ENCODE peak calls at places on chromosome 9, in seven cellular contexts. One of them, this sample, is unnamed.
A peak's percentile ranks its signal among the peaks of the same experiment; 100 is the strongest.

GRCh38 chr9:32180597-32180996 is 203.8 kb upstream of the ACO1 start:
- DNase-seq in fibroblast of the aortic adventitia: no peak
- DNase-seq in AG09309: no peak
- DNase-seq in skeletal muscle cell: no peak
- DNase-seq in GM23338: no peak
- DNase-seq in heart right ventricle: no peak
- DNase-seq in heart left ventricle: no peak
- DNase-seq in this sample: no peak

GRCh38 chr9:93030642-93031628 is 27.6 kb upstream of the SUSD3 start:
- DNase-seq in fibroblast of the aortic adventitia: no peak
- DNase-seq in AG09309: no peak
- DNase-seq in skeletal muscle cell: no peak
- DNase-seq in GM23338: no peak
- DNase-seq in heart right ventricle: no peak
- DNase-seq in heart left ventricle: no peak
- DNase-seq in this sample: no peak

GRCh38 chr9:103319979-103320378 is 324.8 kb downstream of the CYLC2 start:
- DNase-seq in fibroblast of the aortic adventitia: no peak
- DNase-seq in AG09309: no peak
- DNase-seq in skeletal muscle cell: no peak
- DNase-seq in GM23338: no peak
- DNase-seq in heart right ventricle: no peak
- DNase-seq in heart left ventricle: no peak
- DNase-seq in this sample: no peak

GRCh38 chr9:13810510-13810909 is 503.4 kb downstream of the NFIB start:
- DNase-seq in fibroblast of the aortic adventitia: peak; percentile 67
- DNase-seq in AG09309: no peak
- DNase-seq in skeletal muscle cell: peak; percentile 88
- DNase-seq in GM23338: no peak
- DNase-seq in heart right ventricle: no peak
- DNase-seq in heart left ventricle: no peak
- DNase-seq in this sample: no peak

GRCh38 chr9:70668751-70669150 is 254.3 kb upstream of the KLF9 start:
- DNase-seq in fibroblast of the aortic adventitia: peak; percentile 78
- DNase-seq in AG09309: peak; percentile 14
- DNase-seq in skeletal muscle cell: no peak
- DNase-seq in GM23338: no peak
- DNase-seq in heart right ventricle: no peak
- DNase-seq in heart left ventricle: no peak
- DNase-seq in this sample: no peak

GRCh38 chr9:104835163-104835562 is 71.2 kb downstream of the NIPSNAP3B start:
- DNase-seq in fibroblast of the aortic adventitia: no peak
- DNase-seq in AG09309: no peak
- DNase-seq in skeletal muscle cell: no peak
- DNase-seq in GM23338: no peak
- DNase-seq in heart right ventricle: no peak
- DNase-seq in heart left ventricle: no peak
- DNase-seq in this sample: no peak

GRCh38 chr9:95008151-95008771 is 281.8 kb downstream of the AOPEP start:
- DNase-seq in fibroblast of the aortic adventitia: peak; percentile 43
- DNase-seq in AG09309: no peak
- DNase-seq in skeletal muscle cell: no peak
- DNase-seq in GM23338: no peak
- DNase-seq in heart right ventricle: no peak
- DNase-seq in heart left ventricle: no peak
- DNase-seq in this sample: no peak

GRCh38 chr9:12640021-12640587 is 53.1 kb upstream of the TYRP1 start:
- DNase-seq in fibroblast of the aortic adventitia: peak; percentile 71
- DNase-seq in AG09309: peak; percentile 18
- DNase-seq in skeletal muscle cell: peak; percentile 5
- DNase-seq in GM23338: peak; percentile 79
- DNase-seq in heart right ventricle: no peak
- DNase-seq in heart left ventricle: no peak
- DNase-seq in this sample: peak; percentile 3

GRCh38 chr9:105678163-105678562 is 15.9 kb downstream of the TAL2 start:
- DNase-seq in fibroblast of the aortic adventitia: no peak
- DNase-seq in AG09309: no peak
- DNase-seq in skeletal muscle cell: no peak
- DNase-seq in GM23338: no peak
- DNase-seq in heart right ventricle: no peak
- DNase-seq in heart left ventricle: no peak
- DNase-seq in this sample: no peak

GRCh38 chr9:38305616-38306015 is 86.9 kb upstream of the ALDH1B1 start:
- DNase-seq in fibroblast of the aortic adventitia: no peak
- DNase-seq in AG09309: no peak
- DNase-seq in skeletal muscle cell: no peak
- DNase-seq in GM23338: no peak
- DNase-seq in heart right ventricle: no peak
- DNase-seq in heart left ventricle: no peak
- DNase-seq in this sample: no peak
- H3K4me3 ChIP-seq in fibroblast of the aortic adventitia: no peak overlapping the region
- H3K4me3 ChIP-seq in AG09309: no peak overlapping the region
- H3K4me3 ChIP-seq in skeletal muscle cell: no peak overlapping the region
- H3K4me3 ChIP-seq in GM23338: no peak overlapping the region
- H3K4me3 ChIP-seq in heart right ventricle: no peak overlapping the region
- H3K4me3 ChIP-seq in heart left ventricle: no peak overlapping the region
- H3K4me3 ChIP-seq in this sample: no peak overlapping the region

DNA sequence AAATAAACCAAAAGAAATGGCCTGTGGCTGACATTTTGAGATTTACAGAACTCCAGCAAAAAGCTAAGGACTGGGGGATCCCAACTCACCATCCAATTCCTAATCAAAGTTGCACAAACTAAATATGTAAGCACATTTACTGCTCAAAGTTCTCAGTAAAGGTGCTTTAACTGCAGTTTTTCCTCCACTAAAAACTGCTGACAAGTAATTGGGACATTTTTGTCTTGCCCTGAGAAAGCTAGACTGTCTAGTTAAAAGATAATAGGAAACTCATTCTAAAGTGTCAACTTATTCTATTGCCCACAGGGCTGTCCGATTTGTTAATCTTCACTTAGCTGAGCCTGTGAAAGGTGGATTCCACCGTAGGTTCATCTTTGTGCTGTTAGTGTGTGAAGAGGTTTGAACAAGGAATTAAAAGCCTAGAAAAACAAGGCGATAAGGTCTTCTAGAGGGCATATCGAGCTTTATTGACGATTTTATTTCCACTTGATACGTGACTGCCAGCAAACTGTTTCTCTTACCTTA is 1.0 kb downstream of the DOCK8 start:
- DNase-seq in fibroblast of the aortic adventitia: no peak
- DNase-seq in AG09309: no peak
- DNase-seq in skeletal muscle cell: no peak
- DNase-seq in GM23338: no peak
- DNase-seq in heart right ventricle: no peak
- DNase-seq in heart left ventricle: no peak
- DNase-seq in this sample: no peak
- H3K4me3 ChIP-seq in fibroblast of the aortic adventitia: no peak overlapping the region
- H3K4me3 ChIP-seq in AG09309: no peak overlapping the region
- H3K4me3 ChIP-seq in skeletal muscle cell: no peak overlapping the region
- H3K4me3 ChIP-seq in GM23338: peak overlapping the region; percentile 79
- H3K4me3 ChIP-seq in heart right ventricle: peak overlapping the region; percentile 55
- H3K4me3 ChIP-seq in heart left ventricle: peak overlapping the region; percentile 50
- H3K4me3 ChIP-seq in this sample: no peak overlapping the region

GRCh38 chr9:34380034-34380510 is 3.4 kb upstream of the MYORG start:
- DNase-seq in fibroblast of the aortic adventitia: no peak
- DNase-seq in AG09309: no peak
- DNase-seq in skeletal muscle cell: no peak
- DNase-seq in GM23338: peak; percentile 51
- DNase-seq in heart right ventricle: no peak
- DNase-seq in heart left ventricle: no peak
- DNase-seq in this sample: no peak
- H3K4me3 ChIP-seq in fibroblast of the aortic adventitia: no peak overlapping the region
- H3K4me3 ChIP-seq in AG09309: no peak overlapping the region
- H3K4me3 ChIP-seq in skeletal muscle cell: peak overlapping the region; percentile 37
- H3K4me3 ChIP-seq in GM23338: peak overlapping the region; percentile 67
- H3K4me3 ChIP-seq in heart right ventricle: peak overlapping the region; percentile 76
- H3K4me3 ChIP-seq in heart left ventricle: peak overlapping the region; percentile 60
- H3K4me3 ChIP-seq in this sample: no peak overlapping the region

DNA sequence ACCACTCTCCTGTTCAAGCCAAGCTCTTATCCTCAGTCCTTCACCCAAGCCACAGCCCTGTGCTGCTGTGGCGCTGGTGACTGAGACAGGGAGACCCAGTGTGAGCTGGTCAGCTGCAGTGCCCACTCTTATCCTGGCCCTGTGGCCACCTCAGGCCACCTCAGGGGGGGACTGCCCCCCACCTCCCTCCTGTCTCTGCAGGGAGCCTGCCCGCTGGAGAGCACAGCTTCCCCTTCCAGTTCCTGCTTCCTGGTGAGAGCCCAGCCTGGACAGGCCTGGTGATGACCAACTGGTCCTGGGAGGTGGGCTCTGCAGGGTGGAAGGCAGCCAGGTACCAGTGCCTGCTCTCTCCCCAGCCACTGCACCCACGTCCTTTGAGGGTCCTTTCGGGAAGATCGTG is 5.5 kb upstream of the EHMT1 start:
- DNase-seq in fibroblast of the aortic adventitia: no peak
- DNase-seq in AG09309: no peak
- DNase-seq in skeletal muscle cell: no peak
- DNase-seq in GM23338: no peak
- DNase-seq in heart right ventricle: no peak
- DNase-seq in heart left ventricle: no peak
- DNase-seq in this sample: no peak
- H3K4me3 ChIP-seq in fibroblast of the aortic adventitia: no peak overlapping the region
- H3K4me3 ChIP-seq in AG09309: no peak overlapping the region
- H3K4me3 ChIP-seq in skeletal muscle cell: no peak overlapping the region
- H3K4me3 ChIP-seq in GM23338: no peak overlapping the region
- H3K4me3 ChIP-seq in heart right ventricle: no peak overlapping the region
- H3K4me3 ChIP-seq in heart left ventricle: no peak overlapping the region
- H3K4me3 ChIP-seq in this sample: no peak overlapping the region

DNA sequence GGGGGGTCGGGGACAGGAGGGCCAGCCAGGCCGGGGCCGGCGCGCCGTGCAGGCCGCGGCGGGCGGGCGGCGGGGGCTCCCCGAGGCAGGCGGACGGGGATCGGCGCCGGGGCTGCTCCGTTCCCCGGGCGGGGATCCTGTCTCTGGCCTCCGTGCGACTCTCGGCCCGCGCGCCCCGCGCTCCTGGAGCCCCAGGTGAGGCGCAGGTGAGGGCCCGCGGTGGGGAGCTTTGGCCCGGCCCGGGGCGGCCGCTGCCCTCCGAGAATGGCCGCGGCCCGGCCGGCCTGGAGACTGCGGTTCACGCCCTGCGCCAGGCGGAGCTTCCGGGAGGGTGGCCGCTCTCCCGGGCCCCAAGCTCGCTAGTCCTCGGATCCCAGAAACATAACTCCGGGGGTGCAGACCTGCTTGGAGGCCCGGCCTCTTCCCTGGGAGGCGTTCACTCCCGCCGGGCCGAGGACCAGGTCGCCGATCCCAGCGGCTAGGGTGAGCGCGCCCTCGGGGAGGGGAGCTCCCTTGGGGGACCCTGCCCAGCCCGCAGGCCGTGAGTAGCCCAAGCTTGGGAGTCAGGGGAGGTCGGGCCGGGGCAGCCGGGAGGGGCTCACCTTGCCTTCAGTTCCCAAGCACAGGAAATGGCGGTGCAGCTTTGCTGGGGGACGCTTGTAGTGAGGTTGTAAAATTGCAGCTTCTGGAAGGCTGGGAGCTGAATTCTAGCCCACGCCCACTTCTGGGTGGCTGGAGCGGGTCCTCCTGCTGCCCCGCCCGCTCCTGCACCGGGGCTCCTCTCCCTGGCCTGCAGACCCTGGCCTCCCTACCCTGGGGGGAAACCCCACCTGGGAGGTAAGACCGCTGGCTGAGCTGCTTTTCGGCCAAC is 724 bp downstream of the PPP1R26 start:
- DNase-seq in fibroblast of the aortic adventitia: no peak
- DNase-seq in AG09309: no peak
- DNase-seq in skeletal muscle cell: no peak
- DNase-seq in GM23338: peak; percentile 71
- DNase-seq in heart right ventricle: no peak
- DNase-seq in heart left ventricle: no peak
- DNase-seq in this sample: no peak
- H3K4me3 ChIP-seq in fibroblast of the aortic adventitia: peak overlapping the region; percentile 77
- H3K4me3 ChIP-seq in AG09309: peak overlapping the region; percentile 86
- H3K4me3 ChIP-seq in skeletal muscle cell: peak overlapping the region; percentile 81
- H3K4me3 ChIP-seq in GM23338: peak overlapping the region; percentile 86
- H3K4me3 ChIP-seq in heart right ventricle: peak overlapping the region; percentile 83
- H3K4me3 ChIP-seq in heart left ventricle: peak overlapping the region; percentile 96
- H3K4me3 ChIP-seq in this sample: peak overlapping the region; percentile 75

DNA sequence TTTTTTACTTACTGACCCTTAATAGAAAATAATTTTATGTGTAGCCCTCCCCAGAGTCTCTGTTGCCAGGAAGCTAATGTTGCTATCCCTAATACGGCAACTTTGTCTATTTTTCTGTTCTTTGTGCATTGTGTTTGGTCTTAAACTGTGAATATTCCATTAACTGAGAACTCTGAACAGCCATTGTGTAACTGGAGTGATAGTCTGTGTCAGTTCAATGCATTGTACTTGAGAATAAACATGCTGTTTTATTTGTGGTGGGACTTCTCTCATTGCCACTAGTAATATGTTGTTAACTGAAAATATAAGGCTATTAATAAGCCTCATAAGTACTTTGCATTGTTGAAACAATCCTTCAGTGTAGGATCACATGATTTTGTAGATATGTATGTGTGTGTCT is 278.3 kb upstream of the DMRT1 start:
- DNase-seq in fibroblast of the aortic adventitia: no peak
- DNase-seq in AG09309: no peak
- DNase-seq in skeletal muscle cell: no peak
- DNase-seq in GM23338: no peak
- DNase-seq in heart right ventricle: no peak
- DNase-seq in heart left ventricle: no peak
- DNase-seq in this sample: no peak
- H3K4me3 ChIP-seq in fibroblast of the aortic adventitia: no peak overlapping the region
- H3K4me3 ChIP-seq in AG09309: no peak overlapping the region
- H3K4me3 ChIP-seq in skeletal muscle cell: no peak overlapping the region
- H3K4me3 ChIP-seq in GM23338: no peak overlapping the region
- H3K4me3 ChIP-seq in heart right ventricle: no peak overlapping the region
- H3K4me3 ChIP-seq in heart left ventricle: no peak overlapping the region
- H3K4me3 ChIP-seq in this sample: no peak overlapping the region